ENCODE peak calls at places on chromosomes 13 and 19, in seven cellular contexts. J is fibroblast of pulmonary artery; M is NCI-H1092 treated with DMSO at 0.1 percent for 48 hours; A is cardiac fibroblast; H is T-helper 2 cell treated with Interferon-gamma antibody and Interleukin-4, amounts not matched to agents 5 μg/mL and 100 μg/mL, for 36 hours; V is activated CD8-positive, alpha-beta memory T cell treated with anti-CD3 and anti-CD28 coated beads, Interleukin-2, amount 10 ng/mL, durations not matched to agents 7 days and 5 days; G is HCT116. W is an unnamed sample.

GRCh38 chr19:36686365-36687213 is 823 bp upstream of the ZNF567 start:
- DNase-seq in M (no peak), J (peak; percentile 14), A (peak; percentile 9), V (no peak), G (no peak), H (no peak), W (peak; percentile 6)

GRCh38 chr19:31104451-31104850 is 244.8 kb downstream of the TSHZ3 start:
- DNase-seq in G (no peak), A (no peak), V (no peak), J (no peak), H (no peak), M (no peak), W (no peak)

GRCh38 chr13:113402471-113403254 is 38.7 kb upstream of the GRTP1 start:
- DNase-seq in M (no peak), J (no peak), G (no peak), H (no peak), V (no peak), A (no peak), W (no peak)

GRCh38 chr13:80033286-80033685 is 307.6 kb downstream of the SPRY2 start:
- DNase-seq in M (no peak), G (no peak), J (no peak), A (peak; percentile 48), V (no peak), H (no peak), W (peak; percentile 41)

GRCh38 chr13:67650471-67650870 is 420.3 kb upstream of the PCDH9 start:
- DNase-seq in M (no peak), A (no peak), J (no peak), H (no peak), G (no peak), V (no peak), W (no peak)

GRCh38 chr13:86838411-86839120 is 832.6 kb upstream of the SLITRK5 start:
- DNase-seq in M (no peak), G (no peak), A (no peak), H (no peak), V (no peak), J (no peak), W (no peak)

GRCh38 chr19:49387936-49388372 is at the start of gene KASH5:
- DNase-seq in V (peak; percentile 92), A (peak; percentile 63), G (no peak), M (no peak), H (peak; percentile 54), J (peak; percentile 41), W (peak; percentile 31)

GRCh38 chr19:13103585-13103923 is 896 bp upstream of the LYL1 start:
- DNase-seq in J (no peak), A (no peak), M (no peak), G (no peak), V (no peak), H (no peak), W (no peak)

GRCh38 chr19:7578127-7578526 is 17.5 kb upstream of the CAMSAP3 start:
- DNase-seq in G (no peak), A (no peak), V (no peak), H (no peak), J (no peak), M (no peak), W (no peak)

GRCh38 chr13:106407338-106407737 is 128.1 kb downstream of the EFNB2 start:
- DNase-seq in G (no peak), A (peak; percentile 3), H (no peak), V (no peak), M (no peak), J (no peak), W (peak; percentile 70)

GRCh38 chr13:101289764-101290163 is 126.5 kb downstream of the NALCN start:
- DNase-seq in H (no peak), M (peak; percentile 85), V (no peak), A (peak; percentile 64), G (no peak), J (peak; percentile 28), W (peak; percentile 44)

GRCh38 chr13:28636078-28636477 is 22.9 kb upstream of the POMP start:
- DNase-seq in J (peak; percentile 31), M (no peak), G (no peak), A (peak; percentile 52), H (no peak), V (no peak), W (no peak)

GRCh38 chr13:41216160-41216559 is 21.8 kb upstream of the KBTBD7 start:
- DNase-seq in V (no peak), A (peak; percentile 52), M (no peak), G (no peak), J (peak; percentile 46), H (no peak), W (peak; percentile 32)

GRCh38 chr19:30656520-30657100 is 284.4 kb downstream of the ZNF536 start:
- DNase-seq in H (no peak), G (no peak), V (no peak), M (no peak), A (no peak), J (no peak), W (no peak)

GRCh38 chr13:102198418-102199322 is 203.2 kb downstream of the FGF14 start:
- DNase-seq in J (peak; percentile 7), A (peak; percentile 44), M (no peak), H (no peak), V (no peak), G (no peak), W (peak; percentile 57)

GRCh38 chr13:84641491-84641890 is 759.2 kb upstream of the SLITRK1 start:
- DNase-seq in A (peak; percentile 40), J (peak; percentile 25), V (no peak), G (no peak), H (no peak), M (no peak), W (no peak)

GRCh38 chr13:32022292-32022691 is 9.3 kb upstream of the FRY start:
- DNase-seq in H (no peak), A (no peak), G (no peak), M (no peak), V (no peak), J (no peak), W (no peak)

GRCh38 chr19:623974-624373 is 9.4 kb downstream of the POLRMT start:
- DNase-seq in A (peak; percentile 88), G (no peak), V (no peak), J (peak; percentile 68), H (no peak), M (no peak), W (no peak)

GRCh38 chr19:2415973-2416319 is 11.4 kb downstream of the TIMM13 start:
- DNase-seq in A (no peak), M (no peak), H (no peak), J (no peak), V (no peak), G (no peak), W (no peak)

GRCh38 chr13:36919833-36920611 is at the start of gene SMAD9:
- DNase-seq in H (no peak), M (peak; percentile 66), A (peak; percentile 61), J (peak; percentile 73), G (peak; percentile 1), V (no peak), W (peak; percentile 29)

GRCh38 chr13:43516401-43516826 is 270.4 kb downstream of the ENOX1 start:
- DNase-seq in G (no peak), H (no peak), A (no peak), V (no peak), J (peak; percentile 76), M (no peak), W (no peak)

GRCh38 chr13:72122661-72123060 is 255.7 kb upstream of the DACH1 start:
- DNase-seq in V (no peak), H (no peak), M (no peak), G (no peak), J (no peak), A (no peak), W (no peak)

GRCh38 chr13:51050021-51050886 is 60.8 kb downstream of the C13orf42 start:
- DNase-seq in H (no peak), M (no peak), G (no peak), J (no peak), A (no peak), V (no peak), W (no peak)

GRCh38 chr13:49063526-49063925 is 87.8 kb downstream of the FNDC3A start:
- DNase-seq in H (no peak), J (peak; percentile 36), G (no peak), V (no peak), A (no peak), M (no peak), W (peak; percentile 79)

GRCh38 chr13:49082653-49083536 is 107.2 kb downstream of the FNDC3A start:
- DNase-seq in J (peak; percentile 89), V (no peak), A (peak; percentile 92), M (no peak), H (no peak), G (no peak), W (peak; percentile 98)

GRCh38 chr13:48400820-48401219 is 12.1 kb downstream of the LPAR6 start:
- DNase-seq in A (peak; percentile 86), M (no peak), V (no peak), H (no peak), J (peak; percentile 74), G (no peak), W (peak; percentile 98)

GRCh38 chr13:71477735-71478134 is 389.3 kb downstream of the DACH1 start:
- DNase-seq in V (no peak), M (no peak), A (peak; percentile 20), G (peak; percentile 1), J (no peak), H (no peak), W (peak; percentile 12)

GRCh38 chr19:31350033-31350692 is 927 bp upstream of the TSHZ3 start:
- DNase-seq in M (no peak), H (no peak), A (peak; percentile 42), G (no peak), J (peak; percentile 34), V (no peak), W (no peak)

GRCh38 chr13:52845766-52846566 is 2.5 kb downstream of the PCDH8 start:
- DNase-seq in A (no peak), H (peak; percentile 37), G (no peak), M (peak; percentile 50), V (peak; percentile 46), J (peak; percentile 8), W (no peak)

GRCh38 chr13:23609414-23610186 is 39.4 kb downstream of the TNFRSF19 start:
- DNase-seq in G (no peak), H (no peak), V (no peak), J (peak; percentile 59), A (peak; percentile 62), M (no peak), W (peak; percentile 45)

GRCh38 chr13:40984670-40985366 is 34.3 kb downstream of the ELF1 start:
- DNase-seq in H (no peak), V (no peak), J (no peak), A (peak; percentile 50), M (no peak), G (no peak), W (peak; percentile 25)

GRCh38 chr19:32343550-32344262 is 1.7 kb upstream of the ZNF507 start:
- DNase-seq in H (no peak), A (no peak), J (no peak), M (no peak), V (no peak), G (no peak), W (peak; percentile 70)

GRCh38 chr13:111302045-111302722 is 18.3 kb upstream of the TEX29 start:
- DNase-seq in M (peak; percentile 25), G (no peak), V (no peak), A (no peak), H (no peak), J (no peak), W (peak; percentile 47)

W was measured in bronchial epithelial cell.